ENCODE peak calls at places on chromosomes 4 and X, in six cellular contexts. One of them, this sample, is unnamed.

GRCh38 chr4:150390531-150390910 is 191.4 kb upstream of the MAB21L2 start:
- DNase-seq in nucleus accumbens: no peak
- DNase-seq in cortex of kidney: no peak
- DNase-seq in mucosa of descending colon: no peak
- DNase-seq in NCI-H2227 treated with DMSO at 0.1 percent for 48 hours: no peak
- DNase-seq in activated gamma-delta T cell treated with anti-CD3 and anti-CD28 coated beads, Interleukin-2, amount 50 U/mL, for 16 hours: no peak
- DNase-seq in this sample: no peak

GRCh38 chrX:132023896-132024386 is 839 bp downstream of the STK26 start:
- DNase-seq in activated gamma-delta T cell treated with anti-CD3 and anti-CD28 coated beads, Interleukin-2, amount 50 U/mL, for 16 hours: peak
- DNase-seq in cortex of kidney: no peak
- DNase-seq in NCI-H2227 treated with DMSO at 0.1 percent for 48 hours: no peak
- DNase-seq in mucosa of descending colon: peak
- DNase-seq in nucleus accumbens: no peak
- DNase-seq in this sample: no peak

GRCh38 chr4:12588572-12588971 is 895.6 kb downstream of the RAB28 start:
- DNase-seq in cortex of kidney: no peak
- DNase-seq in NCI-H2227 treated with DMSO at 0.1 percent for 48 hours: no peak
- DNase-seq in nucleus accumbens: no peak
- DNase-seq in mucosa of descending colon: no peak
- DNase-seq in activated gamma-delta T cell treated with anti-CD3 and anti-CD28 coated beads, Interleukin-2, amount 50 U/mL, for 16 hours: no peak
- DNase-seq in this sample: no peak

GRCh38 chrX:41382699-41383645 is 49.0 kb downstream of the DDX3X start:
- DNase-seq in activated gamma-delta T cell treated with anti-CD3 and anti-CD28 coated beads, Interleukin-2, amount 50 U/mL, for 16 hours: no peak
- DNase-seq in cortex of kidney: no peak
- DNase-seq in NCI-H2227 treated with DMSO at 0.1 percent for 48 hours: no peak
- DNase-seq in nucleus accumbens: no peak
- DNase-seq in mucosa of descending colon: no peak
- DNase-seq in this sample: no peak

GRCh38 chrX:120504569-120504968 is 35.5 kb upstream of the LAMP2 start:
- DNase-seq in cortex of kidney: no peak
- DNase-seq in mucosa of descending colon: no peak
- DNase-seq in activated gamma-delta T cell treated with anti-CD3 and anti-CD28 coated beads, Interleukin-2, amount 50 U/mL, for 16 hours: no peak
- DNase-seq in nucleus accumbens: no peak
- DNase-seq in NCI-H2227 treated with DMSO at 0.1 percent for 48 hours: no peak
- DNase-seq in this sample: no peak

GRCh38 chrX:150160656-150161055 is 202.5 kb upstream of the MAMLD1 start:
- DNase-seq in nucleus accumbens: no peak
- DNase-seq in mucosa of descending colon: no peak
- DNase-seq in NCI-H2227 treated with DMSO at 0.1 percent for 48 hours: no peak
- DNase-seq in cortex of kidney: no peak
- DNase-seq in activated gamma-delta T cell treated with anti-CD3 and anti-CD28 coated beads, Interleukin-2, amount 50 U/mL, for 16 hours: no peak
- DNase-seq in this sample: no peak

GRCh38 chr4:183503497-183504063 is 1.3 kb upstream of the ING2 start:
- DNase-seq in NCI-H2227 treated with DMSO at 0.1 percent for 48 hours: no peak
- DNase-seq in nucleus accumbens: no peak
- DNase-seq in activated gamma-delta T cell treated with anti-CD3 and anti-CD28 coated beads, Interleukin-2, amount 50 U/mL, for 16 hours: no peak
- DNase-seq in cortex of kidney: no peak
- DNase-seq in mucosa of descending colon: no peak
- DNase-seq in this sample: no peak

GRCh38 chrX:18545771-18546170 is 120.4 kb downstream of the CDKL5 start:
- DNase-seq in NCI-H2227 treated with DMSO at 0.1 percent for 48 hours: no peak
- DNase-seq in mucosa of descending colon: no peak
- DNase-seq in nucleus accumbens: no peak
- DNase-seq in cortex of kidney: no peak
- DNase-seq in activated gamma-delta T cell treated with anti-CD3 and anti-CD28 coated beads, Interleukin-2, amount 50 U/mL, for 16 hours: no peak
- DNase-seq in this sample: no peak

GRCh38 chrX:154046262-154046771 is 26.6 kb upstream of the IRAK1 start:
- DNase-seq in mucosa of descending colon: no peak
- DNase-seq in cortex of kidney: no peak
- DNase-seq in activated gamma-delta T cell treated with anti-CD3 and anti-CD28 coated beads, Interleukin-2, amount 50 U/mL, for 16 hours: no peak
- DNase-seq in NCI-H2227 treated with DMSO at 0.1 percent for 48 hours: peak
- DNase-seq in nucleus accumbens: no peak
- DNase-seq in this sample: no peak

GRCh38 chr4:128277856-128278255 is 9.8 kb downstream of the PGRMC2 start:
- DNase-seq in nucleus accumbens: no peak
- DNase-seq in activated gamma-delta T cell treated with anti-CD3 and anti-CD28 coated beads, Interleukin-2, amount 50 U/mL, for 16 hours: no peak
- DNase-seq in mucosa of descending colon: no peak
- DNase-seq in NCI-H2227 treated with DMSO at 0.1 percent for 48 hours: no peak
- DNase-seq in cortex of kidney: no peak
- DNase-seq in this sample: no peak

GRCh38 chrX:131828482-131828881 is 194.6 kb upstream of the STK26 start:
- DNase-seq in mucosa of descending colon: no peak
- DNase-seq in NCI-H2227 treated with DMSO at 0.1 percent for 48 hours: no peak
- DNase-seq in nucleus accumbens: no peak
- DNase-seq in activated gamma-delta T cell treated with anti-CD3 and anti-CD28 coated beads, Interleukin-2, amount 50 U/mL, for 16 hours: no peak
- DNase-seq in cortex of kidney: no peak
- DNase-seq in this sample: no peak

GRCh38 chr4:124710911-124711310 is 1.6 kb downstream of the ANKRD50 start:
- DNase-seq in nucleus accumbens: no peak
- DNase-seq in NCI-H2227 treated with DMSO at 0.1 percent for 48 hours: no peak
- DNase-seq in cortex of kidney: no peak
- DNase-seq in activated gamma-delta T cell treated with anti-CD3 and anti-CD28 coated beads, Interleukin-2, amount 50 U/mL, for 16 hours: no peak
- DNase-seq in mucosa of descending colon: no peak
- DNase-seq in this sample: no peak

GRCh38 chr4:187965726-187966125 is 29.8 kb upstream of the ZFP42 start:
- DNase-seq in cortex of kidney: no peak
- DNase-seq in mucosa of descending colon: no peak
- DNase-seq in activated gamma-delta T cell treated with anti-CD3 and anti-CD28 coated beads, Interleukin-2, amount 50 U/mL, for 16 hours: no peak
- DNase-seq in nucleus accumbens: no peak
- DNase-seq in NCI-H2227 treated with DMSO at 0.1 percent for 48 hours: no peak
- DNase-seq in this sample: no peak

GRCh38 chr4:1711055-1711905 is 839 bp downstream of the SLBP start:
- DNase-seq in cortex of kidney: no peak
- DNase-seq in nucleus accumbens: peak
- DNase-seq in NCI-H2227 treated with DMSO at 0.1 percent for 48 hours: no peak
- DNase-seq in mucosa of descending colon: peak
- DNase-seq in activated gamma-delta T cell treated with anti-CD3 and anti-CD28 coated beads, Interleukin-2, amount 50 U/mL, for 16 hours: no peak
- DNase-seq in this sample: no peak

GRCh38 chrX:103878466-103879151 is 46.6 kb upstream of the RAB9B start:
- DNase-seq in activated gamma-delta T cell treated with anti-CD3 and anti-CD28 coated beads, Interleukin-2, amount 50 U/mL, for 16 hours: no peak
- DNase-seq in mucosa of descending colon: no peak
- DNase-seq in nucleus accumbens: no peak
- DNase-seq in NCI-H2227 treated with DMSO at 0.1 percent for 48 hours: no peak
- DNase-seq in cortex of kidney: no peak
- DNase-seq in this sample: no peak

This sample was measured in DMS153.